ENCODE peak calls at places on chromosomes 7 and 10, in nine cellular contexts. C, E, R, F, T, H, Z, O and K are unnamed samples.

GRCh38 chr10:8054498-8055407 is at the start of gene GATA3:
- DNase-seq in T (no peak), R (peak), Z (no peak), C (no peak), F (peak), O (peak), H (peak), E (peak), K (no peak)

GRCh38 chr7:121557034-121557892 is 161.2 kb upstream of the FAM3C start:
- DNase-seq in H (no peak), O (no peak), E (no peak), Z (no peak), T (no peak), R (no peak), F (no peak), C (no peak), K (no peak)

GRCh38 chr10:18684416-18684815 is 25.2 kb downstream of the ARL5B start:
- DNase-seq in H (no peak), E (no peak), C (no peak), F (no peak), T (no peak), Z (no peak), O (no peak), R (no peak), K (no peak)

GRCh38 chr7:127667751-127668530 is 15.9 kb downstream of the SND1 start:
- DNase-seq in C (no peak), Z (no peak), T (no peak), F (no peak), R (peak), H (no peak), O (no peak), E (no peak), K (no peak)

GRCh38 chr7:71495828-71496227 is 363.9 kb downstream of the GALNT17 start:
- DNase-seq in H (no peak), F (no peak), Z (no peak), E (no peak), R (no peak), C (no peak), O (no peak), T (no peak), K (no peak)

GRCh38 chr7:99073839-99074446 is 70.0 kb downstream of the SMURF1 start:
- DNase-seq in H (no peak), E (no peak), T (no peak), C (no peak), R (no peak), F (no peak), Z (no peak), O (no peak), K (no peak)

GRCh38 chr10:34029455-34029854 is 695.0 kb upstream of the NRP1 start:
- DNase-seq in R (no peak), C (no peak), O (no peak), T (no peak), H (no peak), F (no peak), Z (no peak), E (no peak), K (no peak)

GRCh38 chr10:110511734-110512449 is 14.2 kb downstream of the DUSP5 start:
- DNase-seq in T (no peak), H (no peak), E (no peak), R (no peak), F (peak), C (no peak), O (no peak), Z (no peak), K (no peak)

GRCh38 chr10:90047243-90047729 is 345.9 kb downstream of the KIF20B start:
- DNase-seq in F (no peak), E (no peak), R (no peak), C (peak), Z (no peak), H (no peak), T (no peak), O (no peak), K (no peak)

GRCh38 chr10:24007359-24007758 is 201.6 kb upstream of the KIAA1217 start:
- DNase-seq in O (no peak), C (no peak), R (no peak), F (no peak), E (no peak), Z (no peak), T (peak), H (no peak), K (no peak)

GRCh38 chr7:23468721-23469149 is 1.6 kb downstream of the IGF2BP3 start:
- DNase-seq in R (no peak), O (peak), C (no peak), Z (no peak), H (no peak), F (no peak), E (no peak), T (no peak), K (no peak)

GRCh38 chr7:86978804-86979506 is 80.5 kb downstream of the ELAPOR2 start:
- DNase-seq in O (no peak), C (no peak), E (no peak), R (no peak), T (no peak), H (no peak), Z (no peak), F (no peak), K (no peak)

GRCh38 chr7:25009271-25009670 is 29.3 kb upstream of the OSBPL3 start:
- DNase-seq in Z (no peak), O (no peak), F (peak), C (no peak), T (peak), E (no peak), H (no peak), R (peak), K (peak)

GRCh38 chr7:95811846-95812445 is 39.6 kb downstream of the DYNC1I1 start:
- DNase-seq in O (no peak), F (no peak), T (no peak), C (no peak), H (no peak), Z (no peak), E (no peak), R (no peak), K (no peak)

GRCh38 chr10:116947838-116948529 is 57.0 kb downstream of the SHTN1 start:
- DNase-seq in C (no peak), Z (no peak), O (no peak), R (peak), E (no peak), H (peak), T (no peak), F (peak), K (no peak)

GRCh38 chr10:35684625-35685024 is 42.5 kb upstream of the FZD8 start:
- DNase-seq in F (no peak), E (no peak), H (no peak), T (no peak), R (no peak), Z (no peak), C (no peak), O (no peak), K (no peak)

GRCh38 chr7:100053201-100053600 is 3.6 kb downstream of the ZSCAN21 start:
- DNase-seq in Z (no peak), T (peak), H (peak), E (no peak), O (no peak), R (peak), C (peak), F (peak), K (no peak)